ENCODE peak calls at places on chromosomes 11 and 22, in nine cellular contexts. D is H54; L is astrocyte of the spinal cord; I is NCI-H748 treated with DMSO at 0.1 percent for 48 hours; W is GM23338; A is activated CD4-positive, alpha-beta T cell treated with anti-CD3 and anti-CD28 coated beads, Interleukin-2, amount 10 ng/mL, durations not matched to agents 7 days and 5 days; G is AG09309; R is GM18507; C is NCI-H774. U is an unnamed sample.

GRCh38 chr11:117535201-117535869 is 207.7 kb downstream of the CEP164 start:
- DNase-seq in D (no peak), L (no peak), I (peak), W (no peak), A (no peak), G (no peak), R (no peak), C (no peak), U (no peak)

GRCh38 chr22:35612903-35613302 is 4.2 kb downstream of the MB start:
- DNase-seq in D (no peak), L (no peak), I (no peak), W (no peak), A (no peak), G (no peak), R (no peak), C (no peak), U (no peak)

GRCh38 chr11:89168396-89168795 is 9.3 kb upstream of the TYR start:
- DNase-seq in D (no peak), L (no peak), I (no peak), W (no peak), A (no peak), G (no peak), R (no peak), C (no peak), U (no peak)

GRCh38 chr11:90805172-90805571 is 582.3 kb upstream of the CHORDC1 start:
- DNase-seq in D (no peak), L (no peak), I (no peak), W (peak), A (no peak), G (no peak), R (no peak), C (no peak), U (no peak)

GRCh38 chr11:133509924-133510697 is 22.2 kb downstream of the OPCML start:
- DNase-seq in D (no peak), L (no peak), I (no peak), W (peak), A (no peak), G (no peak), R (no peak), C (no peak), U (no peak)

GRCh38 chr11:106585061-106585460 is 433.2 kb downstream of the GUCY1A2 start:
- DNase-seq in D (no peak), L (peak), I (no peak), W (peak), A (no peak), G (peak), R (no peak), C (no peak), U (peak)

GRCh38 chr11:125371451-125371935 is 124.6 kb downstream of the FEZ1 start:
- DNase-seq in D (no peak), L (no peak), I (no peak), W (peak), A (no peak), G (no peak), R (no peak), C (no peak), U (no peak)

GRCh38 chr11:477042-477715 is 27.1 kb downstream of the PTDSS2 start:
- DNase-seq in D (no peak), L (no peak), I (no peak), W (no peak), A (no peak), G (no peak), R (no peak), C (no peak), U (no peak)

GRCh38 chr11:122202161-122202950 is 86.3 kb upstream of the BLID start:
- DNase-seq in D (no peak), L (peak), I (no peak), W (peak), A (no peak), G (peak), R (no peak), C (no peak), U (peak)

GRCh38 chr11:73907191-73907590 is 30.4 kb downstream of the PAAF1 start:
- DNase-seq in D (peak), L (no peak), I (no peak), W (peak), A (no peak), G (no peak), R (no peak), C (no peak), U (no peak)

GRCh38 chr11:121112498-121113455 is 11.7 kb downstream of the TECTA start:
- DNase-seq in D (peak), L (peak), I (peak), W (peak), A (peak), G (peak), R (peak), C (peak), U (peak)

GRCh38 chr22:37075046-37075445 is 23.5 kb downstream of the KCTD17 start:
- DNase-seq in D (no peak), L (no peak), I (no peak), W (no peak), A (no peak), G (no peak), R (no peak), C (no peak), U (no peak)

GRCh38 chr11:69899957-69900821 is 81.0 kb upstream of the FGF3 start:
- DNase-seq in D (peak), L (peak), I (no peak), W (no peak), A (no peak), G (no peak), R (no peak), C (no peak), U (no peak)

GRCh38 chr11:36088234-36088975 is 144.5 kb downstream of the LDLRAD3 start:
- DNase-seq in D (no peak), L (peak), I (no peak), W (no peak), A (no peak), G (no peak), R (no peak), C (no peak), U (no peak)